ENCODE peak calls at places on chromosome X, in six cellular contexts. S is NCI-H1105 treated with DMSO at 0.1 percent for 48 hours; Y is left lung; O is Right ventricle myocardium superior; N is brain microvascular endothelial cell; L is stimulated activated CD4-positive, alpha-beta T cell treated with anti-CD3 and anti-CD28 coated beads, Interleukin-12 subunit alpha, Interleukin-12 subunit beta, amount 100 ng/mL, for 4 hours. A is an unnamed sample.

GRCh38 chrX:40098264-40099045 is 697 bp upstream of the BCOR start:
- DNase-seq in S (no peak), Y (peak), O (peak), N (no peak), L (no peak), A (peak)

GRCh38 chrX:13087322-13088154 is 43.1 kb upstream of the FAM9C start:
- DNase-seq in S (no peak), Y (no peak), O (no peak), N (peak), L (no peak), A (no peak)

GRCh38 chrX:120769576-120770341 is 105.9 kb downstream of the CT47B1 start:
- DNase-seq in S (peak), Y (no peak), O (no peak), N (peak), L (no peak), A (peak)

GRCh38 chrX:129773649-129774458 is 5.9 kb upstream of the SASH3 start:
- DNase-seq in S (no peak), Y (no peak), O (no peak), N (no peak), L (no peak), A (no peak)

GRCh38 chrX:100946521-100946920 is 17.8 kb upstream of the XKRX start:
- DNase-seq in S (no peak), Y (no peak), O (no peak), N (no peak), L (no peak), A (no peak)

GRCh38 chrX:132023896-132024386 is 839 bp downstream of the STK26 start:
- DNase-seq in S (no peak), Y (peak), O (peak), N (no peak), L (peak), A (peak)

GRCh38 chrX:66751136-66751782 is 112.4 kb upstream of the EDA2R start:
- DNase-seq in S (no peak), Y (no peak), O (no peak), N (no peak), L (no peak), A (no peak)

GRCh38 chrX:6095469-6095868 is 133.2 kb downstream of the NLGN4X start:
- DNase-seq in S (peak), Y (no peak), O (no peak), N (no peak), L (no peak), A (peak)

GRCh38 chrX:54358424-54359211 is 772 bp upstream of the WNK3 start:
- DNase-seq in S (peak), Y (peak), O (peak), N (peak), L (peak), A (peak)

GRCh38 chrX:100812216-100813158 is 7.7 kb upstream of the CSTF2 start:
- DNase-seq in S (no peak), Y (no peak), O (no peak), N (no peak), L (no peak), A (no peak)

GRCh38 chrX:154401045-154401799 is 3.0 kb downstream of the RPL10 start:
- DNase-seq in S (no peak), Y (no peak), O (no peak), N (no peak), L (no peak), A (peak)

GRCh38 chrX:104117753-104118152 is 5.4 kb downstream of the ZCCHC18 start:
- DNase-seq in S (no peak), Y (no peak), O (no peak), N (no peak), L (no peak), A (no peak)

GRCh38 chrX:56762220-56762619 is 33.2 kb downstream of the NBDY start:
- DNase-seq in S (no peak), Y (no peak), O (no peak), N (no peak), L (no peak), A (no peak)

GRCh38 chrX:153411255-153411987 is at the start of gene ZFP92:
- DNase-seq in S (no peak), Y (no peak), O (peak), N (no peak), L (peak), A (peak)

GRCh38 chrX:150334100-150334499 is 29.0 kb upstream of the MAMLD1 start:
- DNase-seq in S (no peak), Y (no peak), O (peak), N (no peak), L (no peak), A (no peak)

GRCh38 chrX:7316887-7317286 is 168.9 kb upstream of the PUDP start:
- DNase-seq in S (no peak), Y (no peak), O (no peak), N (no peak), L (no peak), A (no peak)

GRCh38 chrX:50594788-50595187 is 124.2 kb upstream of the DGKK start:
- DNase-seq in S (no peak), Y (no peak), O (no peak), N (no peak), L (no peak), A (no peak)

GRCh38 chrX:8413279-8413678 is 51.4 kb upstream of the VCX3B start:
- DNase-seq in S (no peak), Y (no peak), O (no peak), N (no peak), L (no peak), A (no peak)

GRCh38 chrX:19381326-19381725 is 37.6 kb downstream of the PDHA1 start:
- DNase-seq in S (no peak), Y (no peak), O (no peak), N (no peak), L (no peak), A (no peak)

GRCh38 chrX:102840871-102841705 is 96.0 kb upstream of the RAB40AL start:
- DNase-seq in S (no peak), Y (no peak), O (no peak), N (peak), L (no peak), A (peak)

GRCh38 chrX:27918799-27919198 is 62.5 kb downstream of the DCAF8L1 start:
- DNase-seq in S (no peak), Y (no peak), O (no peak), N (no peak), L (no peak), A (no peak)

GRCh38 chrX:71195959-71196727 is 26.9 kb upstream of the GJB1 start:
- DNase-seq in S (no peak), Y (no peak), O (no peak), N (no peak), L (no peak), A (no peak)

GRCh38 chrX:154799554-154800348 is 5.5 kb downstream of the MPP1 start:
- DNase-seq in S (peak), Y (no peak), O (no peak), N (no peak), L (no peak), A (peak)

GRCh38 chrX:11444052-11444451 is 150.8 kb downstream of the AMELX start:
- DNase-seq in S (no peak), Y (no peak), O (no peak), N (no peak), L (no peak), A (no peak)

GRCh38 chrX:143536176-143536575 is 18.9 kb upstream of the SPANXN3 start:
- DNase-seq in S (peak), Y (no peak), O (no peak), N (no peak), L (no peak), A (peak)

GRCh38 chrX:2188840-2189239 is 311.9 kb downstream of the DHRSX start:
- DNase-seq in S (no peak), Y (no peak), O (no peak), N (no peak), L (no peak), A (no peak)

GRCh38 chrX:110733166-110733565 is 62.5 kb downstream of the CHRDL1 start:
- DNase-seq in S (no peak), Y (no peak), O (no peak), N (no peak), L (no peak), A (no peak)

GRCh38 chrX:427812-428725 is 41.4 kb upstream of the PPP2R3B start:
- DNase-seq in S (no peak), Y (no peak), O (no peak), N (peak), L (peak), A (no peak)

GRCh38 chrX:150547511-150548115 is 20.8 kb upstream of the MTM1 start:
- DNase-seq in S (peak), Y (peak), O (peak), N (peak), L (no peak), A (peak)

GRCh38 chrX:134480061-134480460 is 20.1 kb downstream of the HPRT1 start:
- DNase-seq in S (no peak), Y (no peak), O (no peak), N (no peak), L (no peak), A (no peak)

GRCh38 chrX:15855562-15856256 is 1.1 kb upstream of the AP1S2 start:
- DNase-seq in S (peak), Y (no peak), O (no peak), N (no peak), L (no peak), A (peak)

GRCh38 chrX:153673398-153674218 is at the start of gene PNCK:
- DNase-seq in S (no peak), Y (peak), O (no peak), N (no peak), L (no peak), A (peak)

GRCh38 chrX:130024127-130024526 is 41.7 kb downstream of the BCORL1 start:
- DNase-seq in S (no peak), Y (peak), O (peak), N (peak), L (peak), A (peak)

GRCh38 chrX:80550722-80551121 is 130.5 kb downstream of the TENT5D start:
- DNase-seq in S (no peak), Y (no peak), O (no peak), N (no peak), L (no peak), A (no peak)

GRCh38 chrX:53071064-53071463 is 11.1 kb upstream of the TSPYL2 start:
- DNase-seq in S (no peak), Y (no peak), O (no peak), N (no peak), L (no peak), A (no peak)

GRCh38 chrX:150958177-150958576 is 25.0 kb upstream of the HMGB3 start:
- DNase-seq in S (no peak), Y (no peak), O (no peak), N (no peak), L (no peak), A (peak)

GRCh38 chrX:968391-968790 is 244.1 kb downstream of the CRLF2 start:
- DNase-seq in S (no peak), Y (no peak), O (no peak), N (no peak), L (no peak), A (no peak)

GRCh38 chrX:54560411-54560810 is 30.4 kb downstream of the GNL3L start:
- DNase-seq in S (no peak), Y (no peak), O (no peak), N (peak), L (no peak), A (no peak)

GRCh38 chrX:15468036-15468435 is 25.1 kb downstream of the PIR start:
- DNase-seq in S (peak), Y (no peak), O (no peak), N (peak), L (no peak), A (peak)

GRCh38 chrX:40153335-40154221 is 55.8 kb upstream of the BCOR start:
- DNase-seq in S (no peak), Y (no peak), O (peak), N (no peak), L (peak), A (peak)

A was measured in NCI-H69.